ENCODE peak calls at places on chromosomes 5 and 9, in eight cellular contexts. B is central memory CD8-positive, alpha-beta T cell; G is foreskin keratinocyte; N is activated CD4-positive, CD25-positive, alpha-beta regulatory T cell treated with anti-CD3 and anti-CD28 coated beads, Interleukin-2, amount 50 U/mL, for 24 hours; A is left colon; X is lower lobe of right lung; C is activated naive CD8-positive, alpha-beta T cell treated with anti-CD3 and anti-CD28 coated beads, Interleukin-2, amount 50 U/mL, for 24 hours; T is T-cell. P is an unnamed sample.

GRCh38 chr5:102875672-102876071 is 120.6 kb downstream of the PAM start:
- ATAC-seq in B (no peak), G (no peak), N (no peak), A (no peak), X (no peak), C (no peak), T (no peak), P (no peak)

GRCh38 chr9:90860826-90861225 is 59.2 kb downstream of the SYK start:
- ATAC-seq in B (no peak), G (no peak), N (peak; percentile 45), A (no peak), X (peak; percentile 68), C (peak; percentile 23), T (no peak), P (no peak)

GRCh38 chr9:83155733-83156132 is 92.8 kb upstream of the RASEF start:
- ATAC-seq in B (no peak), G (no peak), N (no peak), A (no peak), X (no peak), C (no peak), T (no peak), P (no peak)

GRCh38 chr5:180120221-180121101 is 48.9 kb upstream of the RNF130 start:
- ATAC-seq in B (no peak), G (no peak), N (no peak), A (no peak), X (no peak), C (peak; percentile 29), T (no peak), P (no peak)

GRCh38 chr5:154203798-154204578 is 13.5 kb downstream of the GALNT10 start:
- ATAC-seq in B (no peak), G (no peak), N (no peak), A (peak; percentile 71), X (no peak), C (no peak), T (no peak), P (no peak)

GRCh38 chr5:172168311-172168710 is 19.7 kb downstream of the STK10 start:
- ATAC-seq in B (no peak), G (no peak), N (no peak), A (no peak), X (no peak), C (no peak), T (no peak), P (no peak)

GRCh38 chr9:95349109-95350038 is 31.9 kb upstream of the FANCC start:
- ATAC-seq in B (no peak), G (peak; percentile 58), N (peak; percentile 13), A (peak; percentile 39), X (no peak), C (no peak), T (no peak), P (no peak)

GRCh38 chr5:82748688-82749091 is 328.5 kb downstream of the TMEM167A start:
- ATAC-seq in B (no peak), G (no peak), N (no peak), A (no peak), X (no peak), C (peak; percentile 20), T (no peak), P (no peak)

GRCh38 chr5:68730220-68731010 is 363.4 kb upstream of the SLC30A5 start:
- ATAC-seq in B (peak; percentile 32), G (peak; percentile 68), N (no peak), A (peak; percentile 48), X (peak; percentile 56), C (no peak), T (no peak), P (no peak)

GRCh38 chr9:123421211-123421585 is 65.2 kb downstream of the CRB2 start:
- ATAC-seq in B (no peak), G (no peak), N (no peak), A (no peak), X (no peak), C (no peak), T (no peak), P (no peak)

GRCh38 chr5:164753434-164753833 is 1248.0 kb downstream of the MAT2B start:
- ATAC-seq in B (no peak), G (no peak), N (no peak), A (no peak), X (no peak), C (no peak), T (no peak), P (no peak)

GRCh38 chr9:136920832-136921231 is 23.7 kb downstream of the FBXW5 start:
- ATAC-seq in B (no peak), G (no peak), N (no peak), A (no peak), X (no peak), C (no peak), T (no peak), P (no peak)

GRCh38 chr5:150340614-150341265 is 16.8 kb upstream of the TCOF1 start:
- ATAC-seq in B (no peak), G (no peak), N (no peak), A (no peak), X (no peak), C (peak; percentile 90), T (no peak), P (peak; percentile 77)

GRCh38 chr5:63572751-63573150 is 389.5 kb downstream of the HTR1A start:
- ATAC-seq in B (no peak), G (no peak), N (no peak), A (no peak), X (no peak), C (no peak), T (no peak), P (no peak)

GRCh38 chr9:114178756-114179450 is 23.6 kb downstream of the COL27A1 start:
- ATAC-seq in B (no peak), G (no peak), N (no peak), A (no peak), X (no peak), C (no peak), T (no peak), P (no peak)

GRCh38 chr9:98974554-98974953 is 30.8 kb downstream of the COL15A1 start:
- ATAC-seq in B (no peak), G (peak; percentile 7), N (no peak), A (peak; percentile 11), X (peak; percentile 6), C (no peak), T (no peak), P (peak; percentile 4)

GRCh38 chr5:32961066-32961429 is 249.9 kb downstream of the NPR3 start:
- ATAC-seq in B (no peak), G (peak; percentile 83), N (no peak), A (no peak), X (no peak), C (no peak), T (no peak), P (no peak)

GRCh38 chr5:138824516-138824915 is 50.6 kb downstream of the LRRTM2 start:
- ATAC-seq in B (no peak), G (no peak), N (peak; percentile 59), A (no peak), X (no peak), C (peak; percentile 84), T (no peak), P (no peak)

GRCh38 chr5:131758520-131758900 is 38.3 kb downstream of the FNIP1 start:
- ATAC-seq in B (no peak), G (no peak), N (no peak), A (no peak), X (no peak), C (no peak), T (no peak), P (no peak)

GRCh38 chr9:129857207-129857606 is 21.9 kb downstream of the USP20 start:
- ATAC-seq in B (no peak), G (no peak), N (no peak), A (no peak), X (no peak), C (no peak), T (no peak), P (no peak)

GRCh38 chr5:44089419-44090125 is 299.6 kb downstream of the FGF10 start:
- ATAC-seq in B (no peak), G (no peak), N (no peak), A (no peak), X (peak; percentile 29), C (no peak), T (no peak), P (no peak)

GRCh38 chr5:78458843-78459242 is 98.4 kb downstream of the SCAMP1 start:
- ATAC-seq in B (no peak), G (no peak), N (no peak), A (no peak), X (no peak), C (no peak), T (no peak), P (no peak)

GRCh38 chr9:121773954-121774714 is 122.7 kb downstream of the DAB2IP start:
- ATAC-seq in B (no peak), G (no peak), N (no peak), A (peak; percentile 6), X (no peak), C (no peak), T (no peak), P (no peak)

GRCh38 chr5:150905312-150905683 is 518 bp upstream of the ZNF300 start:
- ATAC-seq in B (no peak), G (no peak), N (no peak), A (no peak), X (no peak), C (no peak), T (no peak), P (no peak)

GRCh38 chr5:31898246-31898645 is 259.3 kb downstream of the PDZD2 start:
- ATAC-seq in B (no peak), G (no peak), N (no peak), A (no peak), X (no peak), C (no peak), T (no peak), P (no peak)

GRCh38 chr9:2017209-2017458 is 2.0 kb downstream of the SMARCA2 start:
- ATAC-seq in B (no peak), G (no peak), N (no peak), A (no peak), X (peak; percentile 1), C (no peak), T (peak; percentile 0), P (no peak)

GRCh38 chr9:26937816-26938371 is 9.1 kb downstream of the PLAA start:
- ATAC-seq in B (no peak), G (no peak), N (no peak), A (no peak), X (no peak), C (no peak), T (no peak), P (no peak)

GRCh38 chr9:124262596-124263045 is 4.9 kb downstream of the NEK6 start:
- ATAC-seq in B (no peak), G (no peak), N (no peak), A (no peak), X (no peak), C (no peak), T (no peak), P (no peak)

GRCh38 chr9:463455-464125 is 248.9 kb downstream of the DOCK8 start:
- ATAC-seq in B (no peak), G (no peak), N (no peak), A (no peak), X (peak; percentile 34), C (no peak), T (no peak), P (no peak)

GRCh38 chr5:5071554-5071953 is 68.6 kb upstream of the ADAMTS16 start:
- ATAC-seq in B (no peak), G (no peak), N (no peak), A (no peak), X (no peak), C (no peak), T (no peak), P (no peak)

GRCh38 chr5:92559743-92560142 is 1021.3 kb downstream of the NR2F1-AS1 start:
- ATAC-seq in B (no peak), G (no peak), N (no peak), A (no peak), X (no peak), C (no peak), T (no peak), P (no peak)

GRCh38 chr9:4277531-4277991 is 22.3 kb downstream of the GLIS3 start:
- ATAC-seq in B (no peak), G (no peak), N (no peak), A (peak; percentile 82), X (no peak), C (no peak), T (no peak), P (no peak)

GRCh38 chr5:72662936-72663335 is 153.5 kb upstream of the TNPO1 start:
- ATAC-seq in B (no peak), G (no peak), N (no peak), A (no peak), X (no peak), C (no peak), T (no peak), P (no peak)